ENCODE peak calls at places on chromosomes 13 and 19, in nine cellular contexts. V is Peyer's patch, I is stomach, H is breast epithelium, R is transverse colon, U is IMR-90, P is HepG2, E is GM12891, K is gastrocnemius medialis. Y is an unnamed sample.

GRCh38 chr13:79541426-79542049 is 60.6 kb downstream of the NDFIP2 start:
- DNase-seq in V (no peak), I (no peak), H (no peak), R (no peak), U (peak; percentile 73), P (peak; percentile 62), E (no peak), K (no peak), Y (peak; percentile 69)

GRCh38 chr13:48738261-48738755 is 84.6 kb downstream of the CYSLTR2 start:
- DNase-seq in V (no peak), I (no peak), H (no peak), R (no peak), U (no peak), P (no peak), E (no peak), K (no peak), Y (no peak)

GRCh38 chr13:94093652-94094310 is 385.7 kb downstream of the DCT start:
- DNase-seq in V (no peak), I (no peak), H (no peak), R (no peak), U (peak; percentile 60), P (no peak), E (no peak), K (no peak), Y (no peak)

GRCh38 chr13:71591380-71591779 is 275.6 kb downstream of the DACH1 start:
- DNase-seq in V (no peak), I (no peak), H (no peak), R (no peak), U (no peak), P (no peak), E (no peak), K (no peak), Y (no peak)

GRCh38 chr19:27758626-27759505 is 1454.1 kb downstream of the UQCRFS1 start:
- DNase-seq in V (no peak), I (no peak), H (no peak), R (no peak), U (no peak), P (no peak), E (no peak), K (no peak), Y (no peak)

GRCh38 chr13:100039740-100040139 is 49.2 kb upstream of the PCCA start:
- DNase-seq in V (no peak), I (no peak), H (no peak), R (no peak), U (peak; percentile 3), P (peak; percentile 80), E (no peak), K (no peak), Y (no peak)

GRCh38 chr19:10283786-10284540 is 2.8 kb upstream of the ICAM4 start:
- DNase-seq in V (no peak), I (no peak), H (no peak), R (no peak), U (no peak), P (no peak), E (no peak), K (no peak), Y (peak; percentile 40)

GRCh38 chr19:4210166-4210731 is 19.1 kb upstream of the EBI3 start:
- DNase-seq in V (no peak), I (no peak), H (no peak), R (no peak), U (no peak), P (no peak), E (no peak), K (no peak), Y (no peak)

GRCh38 chr19:16202320-16203255 is 4.9 kb downstream of the AP1M1 start:
- DNase-seq in V (no peak), I (no peak), H (no peak), R (no peak), U (no peak), P (no peak), E (no peak), K (no peak), Y (no peak)

GRCh38 chr19:57812201-57812600 is 2.5 kb downstream of the ZNF552 start:
- DNase-seq in V (no peak), I (no peak), H (no peak), R (no peak), U (no peak), P (no peak), E (no peak), K (no peak), Y (no peak)

GRCh38 chr19:49116544-49116943 is 2.4 kb downstream of the LIN7B start:
- DNase-seq in V (no peak), I (peak; percentile 40), H (no peak), R (no peak), U (no peak), P (no peak), E (no peak), K (no peak), Y (no peak)

GRCh38 chr19:46634045-46634655 is 1.9 kb downstream of the GNG8 start:
- DNase-seq in V (peak; percentile 97), I (peak; percentile 96), H (peak; percentile 91), R (peak; percentile 97), U (peak; percentile 64), P (no peak), E (peak; percentile 89), K (peak; percentile 64), Y (peak; percentile 89)

GRCh38 chr19:512548-513365 is 5.5 kb downstream of the TPGS1 start:
- DNase-seq in V (no peak), I (no peak), H (no peak), R (no peak), U (no peak), P (no peak), E (no peak), K (no peak), Y (peak; percentile 76)

GRCh38 chr19:35518313-35518712 is 4.9 kb upstream of the DMKN start:
- DNase-seq in V (no peak), I (no peak), H (no peak), R (no peak), U (peak; percentile 98), P (no peak), E (no peak), K (no peak), Y (no peak)

DNA sequence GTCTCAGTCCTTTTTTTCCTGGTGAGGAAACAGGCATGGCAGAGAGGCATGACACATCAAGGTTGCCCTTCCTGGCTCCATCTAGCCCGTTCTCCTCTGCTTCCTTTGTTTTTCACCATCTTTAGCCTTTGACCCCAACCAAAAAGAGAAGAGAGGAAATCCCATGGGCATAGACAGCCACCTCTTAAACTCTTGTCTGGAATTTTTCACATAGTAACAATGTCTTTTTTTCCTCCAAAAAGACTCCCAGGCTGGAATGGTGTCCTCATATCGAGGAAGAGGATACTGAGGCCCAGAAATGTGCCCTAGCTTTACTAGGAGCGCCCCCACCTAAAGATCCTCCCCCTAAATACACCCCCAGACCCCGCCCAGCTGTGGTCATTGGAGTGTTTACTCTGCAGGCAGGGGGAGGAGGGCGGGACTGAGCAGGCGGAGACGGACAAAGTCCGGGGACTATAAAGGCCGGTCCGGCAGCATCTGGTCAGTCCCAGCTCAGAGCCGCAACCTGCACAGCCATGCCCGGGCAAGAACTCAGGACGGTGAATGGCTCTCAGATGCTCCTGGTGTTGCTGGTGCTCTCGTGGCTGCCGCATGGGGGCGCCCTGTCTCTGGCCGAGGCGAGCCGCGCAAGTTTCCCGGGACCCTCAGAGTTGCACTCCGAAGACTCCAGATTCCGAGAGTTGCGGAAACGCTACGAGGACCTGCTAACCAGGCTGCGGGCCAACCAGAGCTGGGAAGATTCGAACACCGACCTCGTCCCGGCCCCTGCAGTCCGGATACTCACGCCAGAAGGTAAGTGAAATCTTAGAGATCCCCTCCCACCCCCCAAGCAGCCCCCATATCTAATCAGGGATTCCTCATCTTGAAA is at the start of gene GDF15:
- DNase-seq in V (peak; percentile 95), I (peak; percentile 96), H (peak; percentile 69), R (peak; percentile 96), U (peak; percentile 87), P (peak; percentile 95), E (no peak), K (no peak), Y (peak; percentile 93)
- TF ChIP-seq POLR2A in V (peak; percentile 95), I (no peak), H (peak; percentile 49), R (peak; percentile 93), U (peak; percentile 98), P (peak; percentile 100), E (peak; percentile 66), K (peak; percentile 14), Y (peak; percentile 92)

GRCh38 chr19:12064266-12065099 is at the start of gene ZNF844:
- DNase-seq in V (peak; percentile 98), I (peak; percentile 99), H (peak; percentile 99), R (peak; percentile 98), U (peak; percentile 81), P (peak; percentile 82), E (peak; percentile 80), K (peak; percentile 93), Y (peak; percentile 89)
- TF ChIP-seq POLR2A in V (peak; percentile 94), I (no peak), H (peak; percentile 89), R (peak; percentile 97), U (peak; percentile 90), P (peak; percentile 91), E (peak; percentile 77), K (peak; percentile 80), Y (peak; percentile 89)

DNA sequence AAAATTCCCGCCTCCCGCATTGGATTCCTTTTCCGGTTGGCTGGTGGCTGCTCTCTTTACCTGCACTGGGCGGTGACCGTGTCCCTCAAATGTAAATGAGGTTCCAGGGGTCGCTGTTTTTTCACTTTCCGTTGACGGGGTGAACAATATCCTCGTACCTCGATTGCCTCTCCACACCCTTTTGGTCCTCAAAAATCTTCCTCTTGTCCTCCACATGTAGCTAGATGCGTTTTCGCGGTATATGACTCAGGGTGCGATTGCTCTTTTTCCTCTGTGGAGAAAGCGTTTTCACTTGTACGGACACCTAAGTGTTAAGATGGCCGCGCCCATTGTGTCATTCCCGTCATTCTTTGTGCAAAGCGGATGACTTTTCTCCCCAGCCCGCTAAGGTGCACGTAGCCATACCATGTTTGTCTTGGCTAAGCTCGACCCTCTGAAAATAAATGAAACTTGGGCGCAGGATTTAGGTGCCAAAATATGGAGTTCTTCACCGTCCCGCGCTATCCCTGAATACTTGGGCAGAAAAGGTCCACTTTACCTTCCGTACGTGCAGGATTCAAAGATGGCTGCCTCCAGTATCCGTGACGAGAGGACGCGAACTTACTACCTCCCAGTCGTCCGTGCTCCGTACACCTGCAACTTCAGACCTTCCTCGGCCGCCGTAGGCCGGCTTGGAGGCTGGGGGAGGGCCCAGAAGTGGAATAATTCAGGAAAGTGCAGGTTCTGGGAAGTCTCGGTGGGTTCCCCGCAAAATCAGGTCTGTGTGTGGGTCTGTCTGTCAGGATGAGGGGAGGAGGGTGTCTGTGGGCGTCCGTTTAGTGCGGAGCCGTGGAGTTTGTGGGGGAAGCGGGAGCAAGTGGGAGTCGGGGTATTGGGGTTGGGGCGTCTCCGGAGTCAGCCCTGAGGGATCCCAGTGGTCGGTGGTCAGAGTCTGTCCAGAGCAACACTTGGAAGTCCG is at the start of gene ZNF613:
- DNase-seq in V (peak; percentile 87), I (peak; percentile 89), H (peak; percentile 76), R (peak; percentile 91), U (peak; percentile 94), P (peak; percentile 89), E (peak; percentile 64), K (peak; percentile 78), Y (peak; percentile 90)
- TF ChIP-seq POLR2A in V (no peak), I (no peak), H (no peak), R (no peak), U (no peak), P (no peak), E (no peak), K (no peak), Y (no peak)

DNA sequence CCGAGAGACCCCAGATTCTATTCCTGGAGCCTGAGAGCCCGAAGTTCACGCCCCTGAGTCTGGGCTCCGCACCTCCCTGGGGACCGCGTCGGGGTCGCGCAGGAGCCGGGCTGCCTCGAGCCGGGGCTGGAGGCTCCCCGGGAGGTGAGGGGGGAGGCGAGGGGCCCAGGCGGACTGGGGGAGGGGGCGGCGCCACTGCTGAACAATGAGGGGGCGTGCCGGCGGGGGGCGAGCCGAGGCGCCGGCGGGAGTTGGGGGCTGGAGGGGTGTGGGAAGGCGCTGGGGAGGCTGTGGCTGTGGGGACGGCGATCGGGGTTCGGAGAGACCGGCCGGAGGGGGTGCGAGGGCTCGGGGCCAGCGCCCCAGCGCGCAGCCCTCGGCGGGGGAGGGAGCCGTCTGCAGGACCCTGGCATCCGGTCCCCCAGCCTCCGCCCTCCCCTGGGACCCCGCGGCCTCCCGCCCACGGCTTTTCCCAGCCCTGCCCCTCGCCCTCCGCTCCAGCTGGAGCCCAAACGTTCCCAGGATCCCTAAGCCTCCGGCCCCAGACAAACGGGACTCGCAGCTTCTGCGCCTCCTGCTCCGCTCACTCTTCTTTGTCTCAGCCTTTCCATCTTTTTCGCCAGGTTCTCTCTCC is 917 bp downstream of the PLEKHG2 start:
- DNase-seq in V (peak; percentile 70), I (no peak), H (no peak), R (peak; percentile 58), U (peak; percentile 60), P (no peak), E (peak; percentile 66), K (no peak), Y (no peak)
- TF ChIP-seq POLR2A in V (no peak), I (no peak), H (no peak), R (no peak), U (peak; percentile 69), P (no peak), E (no peak), K (no peak), Y (no peak)